ENCODE peak calls at places on chromosomes 12 and 14, in six cellular contexts. B is psoas muscle; D is stimulated activated CD4-positive, alpha-beta T cell treated with anti-CD3 and anti-CD28 coated beads, Interleukin-4, amount 100 ng/mL, for 1 hour; E is transverse colon; X is iPS-NIHi11; T is pancreas. V is an unnamed sample.

GRCh38 chr12:98594050-98594853 is 766 bp downstream of the SLC25A3 start:
- DNase-seq in B (peak), D (no peak), E (peak), X (no peak), T (peak), V (no peak)

GRCh38 chr12:78290606-78291345 is 460.1 kb downstream of the NAV3 start:
- DNase-seq in B (no peak), D (no peak), E (no peak), X (no peak), T (no peak), V (no peak)

GRCh38 chr14:104515059-104515810 is 64.3 kb upstream of the C14orf180 start:
- DNase-seq in B (no peak), D (no peak), E (no peak), X (no peak), T (no peak), V (no peak)

GRCh38 chr12:4203772-4204376 is 69.7 kb upstream of the CCND2 start:
- DNase-seq in B (no peak), D (no peak), E (no peak), X (peak), T (no peak), V (no peak)

GRCh38 chr12:92629349-92630065 is 73.3 kb upstream of the PLEKHG7 start:
- DNase-seq in B (no peak), D (no peak), E (no peak), X (no peak), T (no peak), V (no peak)

GRCh38 chr14:58108717-58109116 is 43.3 kb downstream of the ARMH4 start:
- DNase-seq in B (no peak), D (no peak), E (no peak), X (no peak), T (no peak), V (no peak)

GRCh38 chr12:51961834-51962233 is 10.3 kb downstream of the ACVR1B start:
- DNase-seq in B (no peak), D (no peak), E (peak), X (peak), T (no peak), V (no peak)

GRCh38 chr14:74474376-74474775 is 18.7 kb downstream of the NPC2 start:
- DNase-seq in B (peak), D (no peak), E (no peak), X (no peak), T (no peak), V (no peak)